ENCODE peak calls at places on chromosomes 11 and 22, in ten cellular contexts. R is B cell; G is GM06990; X is neural progenitor cell; W is Peyer's patch; M is HT1080; Y is EH; U is MM.1S; D is stimulated activated CD4-positive, alpha-beta T cell treated with anti-CD3 and anti-CD28 coated beads, Interleukin-12 subunit alpha, Interleukin-12 subunit beta, amount 100 ng/mL, for 24 hours; B is posterior cingulate gyrus. A is an unnamed sample.

GRCh38 chr22:49351761-49352221 is 475.9 kb downstream of the BRD1 start:
- DNase-seq in R (no peak), D (no peak), W (no peak), B (no peak), Y (no peak), M (no peak), G (no peak), X (no peak), U (no peak), A (no peak)

GRCh38 chr11:34745209-34745608 is 124.3 kb downstream of the EHF start:
- DNase-seq in X (peak), W (no peak), R (no peak), M (no peak), D (no peak), B (no peak), G (no peak), Y (no peak), U (no peak), A (peak)

GRCh38 chr11:35142481-35143207 is 3.7 kb downstream of the CD44 start:
- DNase-seq in X (peak), U (peak), R (no peak), Y (peak), W (no peak), G (no peak), D (no peak), B (no peak), M (peak), A (peak)

GRCh38 chr22:27558658-27559371 is 242.7 kb downstream of the MN1 start:
- DNase-seq in M (no peak), R (no peak), W (no peak), Y (no peak), D (no peak), B (no peak), X (no peak), G (no peak), U (no peak), A (no peak)

GRCh38 chr11:6475936-6476335 is 2.2 kb upstream of the TRIM3 start:
- DNase-seq in B (no peak), W (no peak), M (no peak), X (peak), D (no peak), Y (no peak), G (no peak), U (no peak), R (no peak), A (no peak)

GRCh38 chr22:46966846-46967245 is 204.4 kb downstream of the TBC1D22A start:
- DNase-seq in D (no peak), X (no peak), M (no peak), Y (no peak), R (no peak), G (no peak), U (no peak), W (no peak), B (no peak), A (no peak)

GRCh38 chr22:50148991-50149721 is 21.4 kb upstream of the PANX2 start:
- DNase-seq in R (peak), B (no peak), X (peak), U (peak), D (peak), W (peak), M (peak), G (peak), Y (peak), A (peak)

GRCh38 chr11:9574556-9574805 is 1.0 kb downstream of the WEE1 start:
- DNase-seq in G (peak), X (peak), U (no peak), R (no peak), Y (peak), W (no peak), B (no peak), M (no peak), D (no peak), A (peak)

GRCh38 chr11:84501750-84502149 is 1125.4 kb downstream of the DLG2 start:
- DNase-seq in U (peak), Y (no peak), W (no peak), D (no peak), B (no peak), G (no peak), M (no peak), R (peak), X (no peak), A (no peak)

GRCh38 chr22:19970479-19971275 is 29.1 kb upstream of the TXNRD2 start:
- DNase-seq in M (peak), X (peak), Y (peak), B (peak), D (peak), R (peak), U (peak), G (peak), W (peak), A (peak)

GRCh38 chr11:113213549-113213948 is 100.8 kb upstream of the TTC12 start:
- DNase-seq in B (no peak), U (no peak), M (no peak), X (no peak), R (no peak), W (no peak), Y (no peak), D (no peak), G (no peak), A (peak)

GRCh38 chr11:119942583-119943338 is 195.2 kb downstream of the TRIM29 start:
- DNase-seq in U (no peak), G (no peak), Y (peak), R (no peak), M (no peak), B (no peak), X (no peak), D (no peak), W (no peak), A (no peak)

GRCh38 chr22:38153821-38154562 is 27.6 kb downstream of the PLA2G6 start:
- DNase-seq in W (peak), G (no peak), U (no peak), R (no peak), B (no peak), D (no peak), M (no peak), Y (no peak), X (peak), A (peak)

GRCh38 chr11:85884581-85885021 is 29.4 kb downstream of the CCDC83 start:
- DNase-seq in W (no peak), Y (peak), G (no peak), B (no peak), M (peak), U (no peak), X (no peak), R (no peak), D (no peak), A (no peak)

GRCh38 chr22:35476341-35476740 is 64.3 kb upstream of the RASD2 start:
- DNase-seq in M (no peak), G (no peak), U (no peak), R (no peak), W (no peak), D (no peak), Y (no peak), X (no peak), B (no peak), A (no peak)

GRCh38 chr22:20777420-20778177 is 3.7 kb downstream of the SERPIND1 start:
- DNase-seq in Y (peak), R (no peak), X (no peak), G (no peak), B (no peak), U (no peak), M (peak), W (no peak), D (no peak), A (no peak)

GRCh38 chr11:67119577-67120391 is 721 bp downstream of the KDM2A start:
- DNase-seq in X (peak), D (no peak), M (no peak), W (peak), Y (peak), U (peak), G (peak), B (no peak), R (no peak), A (peak)

GRCh38 chr11:3085052-3085451 is 27.8 kb upstream of the CARS1 start:
- DNase-seq in D (no peak), W (no peak), M (no peak), U (no peak), X (no peak), R (no peak), Y (peak), G (no peak), B (no peak), A (no peak)

GRCh38 chr11:58075781-58076180 is 45.0 kb downstream of the OR6Q1 start:
- DNase-seq in B (no peak), Y (peak), X (no peak), D (no peak), W (no peak), R (no peak), G (no peak), U (no peak), M (no peak), A (no peak)

GRCh38 chr22:44925465-44926123 is 84.2 kb downstream of the PHF21B start:
- DNase-seq in Y (no peak), G (no peak), D (no peak), M (no peak), W (peak), X (no peak), B (no peak), U (no peak), R (no peak), A (no peak)

GRCh38 chr11:120714448-120714847 is 202.9 kb downstream of the GRIK4 start:
- DNase-seq in W (no peak), R (no peak), Y (no peak), B (no peak), G (no peak), X (no peak), D (no peak), U (no peak), M (peak), A (no peak)

GRCh38 chr22:24772493-24773220 is 1.9 kb downstream of the PIWIL3 start:
- DNase-seq in M (peak), G (no peak), R (no peak), Y (peak), B (no peak), U (no peak), D (no peak), X (peak), W (no peak), A (peak)

GRCh38 chr11:66070604-66071325 is 693 bp downstream of the PACS1 start:
- DNase-seq in D (no peak), X (peak), G (peak), U (peak), Y (peak), R (peak), B (no peak), W (no peak), M (no peak), A (peak)

GRCh38 chr11:96241351-96241841 is 101.6 kb downstream of the MAML2 start:
- DNase-seq in B (no peak), R (no peak), Y (no peak), G (no peak), M (no peak), X (no peak), D (no peak), W (no peak), U (no peak), A (no peak)

GRCh38 chr11:26649884-26650283 is 72.0 kb downstream of the SLC5A12 start:
- DNase-seq in U (peak), R (no peak), B (no peak), W (no peak), X (peak), G (no peak), Y (peak), D (peak), M (peak), A (peak)

GRCh38 chr11:78981153-78981552 is 406.5 kb upstream of the NARS2 start:
- DNase-seq in W (no peak), Y (no peak), X (no peak), M (no peak), D (no peak), B (no peak), G (no peak), U (no peak), R (no peak), A (no peak)